ENCODE peak calls at places on chromosomes 4 and X, in six cellular contexts. One of them, this sample, is unnamed.

GRCh38 chrX:145630081-145630480 is 187.5 kb upstream of the SLITRK2 start:
- DNase-seq in body of pancreas: no peak
- DNase-seq in upper lobe of left lung: peak; percentile 7
- DNase-seq in hepatocyte: no peak
- DNase-seq in fibroblast of mammary gland: no peak
- DNase-seq in ascending aorta: no peak
- DNase-seq in this sample: no peak

GRCh38 chr4:89800012-89800516 is 36.9 kb downstream of the SNCA start:
- DNase-seq in body of pancreas: no peak
- DNase-seq in upper lobe of left lung: no peak
- DNase-seq in hepatocyte: no peak
- DNase-seq in fibroblast of mammary gland: no peak
- DNase-seq in ascending aorta: no peak
- DNase-seq in this sample: peak; percentile 49

GRCh38 chr4:152679414-152680281 is at the start of gene TMEM154:
- DNase-seq in body of pancreas: peak; percentile 32
- DNase-seq in upper lobe of left lung: peak; percentile 90
- DNase-seq in hepatocyte: peak; percentile 74
- DNase-seq in fibroblast of mammary gland: peak; percentile 82
- DNase-seq in ascending aorta: peak; percentile 77
- DNase-seq in this sample: peak; percentile 87

GRCh38 chrX:1595711-1596060 is 4.3 kb downstream of the AKAP17A start:
- DNase-seq in body of pancreas: no peak
- DNase-seq in upper lobe of left lung: no peak
- DNase-seq in hepatocyte: no peak
- DNase-seq in fibroblast of mammary gland: no peak
- DNase-seq in ascending aorta: no peak
- DNase-seq in this sample: no peak

GRCh38 chrX:43618376-43619205 is 37.5 kb upstream of the MAOA start:
- DNase-seq in body of pancreas: no peak
- DNase-seq in upper lobe of left lung: no peak
- DNase-seq in hepatocyte: peak; percentile 16
- DNase-seq in fibroblast of mammary gland: no peak
- DNase-seq in ascending aorta: no peak
- DNase-seq in this sample: no peak

GRCh38 chrX:134171661-134172587 is 65.1 kb upstream of the CCDC160 start:
- DNase-seq in body of pancreas: peak; percentile 21
- DNase-seq in upper lobe of left lung: peak; percentile 78
- DNase-seq in hepatocyte: peak; percentile 40
- DNase-seq in fibroblast of mammary gland: no peak
- DNase-seq in ascending aorta: no peak
- DNase-seq in this sample: peak; percentile 6

GRCh38 chr4:151768835-151769234 is 8.0 kb upstream of the GATB start:
- DNase-seq in body of pancreas: no peak
- DNase-seq in upper lobe of left lung: no peak
- DNase-seq in hepatocyte: no peak
- DNase-seq in fibroblast of mammary gland: no peak
- DNase-seq in ascending aorta: no peak
- DNase-seq in this sample: no peak

GRCh38 chrX:123899701-123900100 is 39.8 kb downstream of the XIAP start:
- DNase-seq in body of pancreas: no peak
- DNase-seq in upper lobe of left lung: no peak
- DNase-seq in hepatocyte: no peak
- DNase-seq in fibroblast of mammary gland: peak; percentile 44
- DNase-seq in ascending aorta: no peak
- DNase-seq in this sample: peak; percentile 43

GRCh38 chr4:88693792-88694191 is 3.8 kb downstream of the NAP1L5 start:
- DNase-seq in body of pancreas: no peak
- DNase-seq in upper lobe of left lung: no peak
- DNase-seq in hepatocyte: no peak
- DNase-seq in fibroblast of mammary gland: no peak
- DNase-seq in ascending aorta: no peak
- DNase-seq in this sample: no peak

GRCh38 chrX:74931214-74931613 is 6.0 kb upstream of the NEXMIF start:
- DNase-seq in body of pancreas: no peak
- DNase-seq in upper lobe of left lung: no peak
- DNase-seq in hepatocyte: peak; percentile 28
- DNase-seq in fibroblast of mammary gland: no peak
- DNase-seq in ascending aorta: no peak
- DNase-seq in this sample: no peak

GRCh38 chrX:137424679-137425078 is 141.2 kb upstream of the ZIC3 start:
- DNase-seq in body of pancreas: no peak
- DNase-seq in upper lobe of left lung: no peak
- DNase-seq in hepatocyte: no peak
- DNase-seq in fibroblast of mammary gland: no peak
- DNase-seq in ascending aorta: no peak
- DNase-seq in this sample: no peak

GRCh38 chrX:48589482-48590162 is 7.7 kb upstream of the WDR13 start:
- DNase-seq in body of pancreas: peak; percentile 88
- DNase-seq in upper lobe of left lung: no peak
- DNase-seq in hepatocyte: no peak
- DNase-seq in fibroblast of mammary gland: peak; percentile 60
- DNase-seq in ascending aorta: no peak
- DNase-seq in this sample: peak; percentile 72

GRCh38 chr4:40587826-40588225 is 41.8 kb downstream of the RBM47 start:
- DNase-seq in body of pancreas: no peak
- DNase-seq in upper lobe of left lung: no peak
- DNase-seq in hepatocyte: peak; percentile 52
- DNase-seq in fibroblast of mammary gland: peak; percentile 66
- DNase-seq in ascending aorta: peak; percentile 69
- DNase-seq in this sample: peak; percentile 72

GRCh38 chrX:19670854-19671620 is 155.7 kb upstream of the MAP3K15 start:
- DNase-seq in body of pancreas: no peak
- DNase-seq in upper lobe of left lung: no peak
- DNase-seq in hepatocyte: peak; percentile 50
- DNase-seq in fibroblast of mammary gland: peak; percentile 87
- DNase-seq in ascending aorta: no peak
- DNase-seq in this sample: peak; percentile 80

GRCh38 chrX:25599061-25599460 is 539.1 kb upstream of the MAGEB18 start:
- DNase-seq in body of pancreas: no peak
- DNase-seq in upper lobe of left lung: no peak
- DNase-seq in hepatocyte: no peak
- DNase-seq in fibroblast of mammary gland: peak; percentile 5
- DNase-seq in ascending aorta: no peak
- DNase-seq in this sample: peak; percentile 16

GRCh38 chrX:83185010-83185409 is 323.1 kb upstream of the POU3F4 start:
- DNase-seq in body of pancreas: no peak
- DNase-seq in upper lobe of left lung: peak; percentile 6
- DNase-seq in hepatocyte: no peak
- DNase-seq in fibroblast of mammary gland: no peak
- DNase-seq in ascending aorta: no peak
- DNase-seq in this sample: no peak

GRCh38 chrX:46268429-46268828 is 276.8 kb downstream of the ZNF674 start:
- DNase-seq in body of pancreas: peak; percentile 23
- DNase-seq in upper lobe of left lung: no peak
- DNase-seq in hepatocyte: peak; percentile 31
- DNase-seq in fibroblast of mammary gland: peak; percentile 56
- DNase-seq in ascending aorta: no peak
- DNase-seq in this sample: peak; percentile 26

GRCh38 chr4:48018112-48018511 is 1.5 kb downstream of the NIPAL1 start:
- DNase-seq in body of pancreas: no peak
- DNase-seq in upper lobe of left lung: no peak
- DNase-seq in hepatocyte: no peak
- DNase-seq in fibroblast of mammary gland: no peak
- DNase-seq in ascending aorta: no peak
- DNase-seq in this sample: no peak

GRCh38 chr4:48017108-48017527 is 546 bp downstream of the NIPAL1 start:
- DNase-seq in body of pancreas: peak; percentile 69
- DNase-seq in upper lobe of left lung: peak; percentile 88
- DNase-seq in hepatocyte: peak; percentile 91
- DNase-seq in fibroblast of mammary gland: peak; percentile 72
- DNase-seq in ascending aorta: peak; percentile 79
- DNase-seq in this sample: peak; percentile 64

GRCh38 chr4:48016141-48017107 is at the start of the genes CNGA1 and NIPAL1:
- DNase-seq in body of pancreas: peak; percentile 89
- DNase-seq in upper lobe of left lung: peak; percentile 96
- DNase-seq in hepatocyte: peak; percentile 97
- DNase-seq in fibroblast of mammary gland: peak; percentile 42
- DNase-seq in ascending aorta: peak; percentile 85
- DNase-seq in this sample: peak; percentile 57

GRCh38 chr4:48015216-48015615 is 1.3 kb downstream of the CNGA1 start:
- DNase-seq in body of pancreas: no peak
- DNase-seq in upper lobe of left lung: no peak
- DNase-seq in hepatocyte: no peak
- DNase-seq in fibroblast of mammary gland: no peak
- DNase-seq in ascending aorta: no peak
- DNase-seq in this sample: no peak

DNA sequence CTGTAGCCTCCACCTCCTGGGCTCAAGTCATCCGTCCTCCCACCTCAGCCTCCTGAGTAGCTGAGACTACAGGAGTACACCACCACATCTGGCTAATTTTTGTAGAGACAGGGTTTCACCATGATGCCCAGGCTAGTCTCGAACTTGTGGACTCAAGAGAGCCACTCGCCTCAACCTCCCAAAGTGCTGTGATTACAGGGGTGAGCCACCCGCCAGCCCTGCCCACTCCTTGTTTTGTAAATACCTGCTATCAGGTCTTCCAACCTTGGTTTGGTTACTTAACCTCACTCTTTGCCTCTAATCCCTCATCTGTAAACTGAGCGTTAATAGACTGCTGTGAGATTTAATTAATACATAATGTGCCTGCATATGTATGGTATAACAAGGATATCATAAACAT is 803 bp downstream of the CNGA1 start:
- DNase-seq in body of pancreas: no peak
- DNase-seq in upper lobe of left lung: no peak
- DNase-seq in hepatocyte: peak; percentile 37
- DNase-seq in fibroblast of mammary gland: no peak
- DNase-seq in ascending aorta: no peak
- DNase-seq in this sample: no peak
- H3K4me3 ChIP-seq in body of pancreas: no peak overlapping the region
- H3K4me3 ChIP-seq in upper lobe of left lung: no peak overlapping the region
- H3K4me3 ChIP-seq in hepatocyte: peak overlapping the region; percentile 9
- H3K4me3 ChIP-seq in fibroblast of mammary gland: no peak overlapping the region
- H3K4me3 ChIP-seq in ascending aorta: peak overlapping the region; percentile 69
- H3K4me3 ChIP-seq in this sample: no peak overlapping the region

GRCh38 chr4:156795727-156796126 is 175.9 kb downstream of the PDGFC start:
- DNase-seq in body of pancreas: no peak
- DNase-seq in upper lobe of left lung: no peak
- DNase-seq in hepatocyte: no peak
- DNase-seq in fibroblast of mammary gland: no peak
- DNase-seq in ascending aorta: no peak
- DNase-seq in this sample: no peak

GRCh38 chr4:156798438-156798837 is 173.2 kb downstream of the PDGFC start:
- DNase-seq in body of pancreas: no peak
- DNase-seq in upper lobe of left lung: no peak
- DNase-seq in hepatocyte: no peak
- DNase-seq in fibroblast of mammary gland: no peak
- DNase-seq in ascending aorta: no peak
- DNase-seq in this sample: no peak

GRCh38 chr4:156803056-156803455 is 168.5 kb downstream of the PDGFC start:
- DNase-seq in body of pancreas: no peak
- DNase-seq in upper lobe of left lung: no peak
- DNase-seq in hepatocyte: no peak
- DNase-seq in fibroblast of mammary gland: peak; percentile 74
- DNase-seq in ascending aorta: no peak
- DNase-seq in this sample: no peak

GRCh38 chr4:156799121-156799589 is 172.4 kb downstream of the PDGFC start:
- DNase-seq in body of pancreas: no peak
- DNase-seq in upper lobe of left lung: no peak
- DNase-seq in hepatocyte: no peak
- DNase-seq in fibroblast of mammary gland: peak; percentile 52
- DNase-seq in ascending aorta: no peak
- DNase-seq in this sample: peak; percentile 75

DNA sequence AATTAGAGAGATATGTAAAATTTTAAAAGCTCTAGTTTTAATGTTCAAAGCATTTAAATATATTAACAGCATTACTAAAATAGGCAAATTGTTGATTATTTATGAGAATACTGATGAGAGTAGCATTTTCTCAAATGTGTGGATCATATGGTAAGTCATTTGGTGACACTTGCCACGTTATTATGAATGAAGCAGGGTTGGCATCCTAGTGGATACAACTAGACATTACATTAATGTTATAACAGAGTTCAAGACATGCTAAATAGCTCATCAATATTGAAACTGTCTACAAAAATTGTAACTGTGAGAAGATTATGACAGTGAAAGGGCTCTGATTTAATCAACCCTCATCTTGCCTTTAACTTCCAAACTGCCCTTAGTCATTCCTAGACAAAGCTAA is 171.1 kb downstream of the PDGFC start:
- DNase-seq in body of pancreas: no peak
- DNase-seq in upper lobe of left lung: no peak
- DNase-seq in hepatocyte: no peak
- DNase-seq in fibroblast of mammary gland: no peak
- DNase-seq in ascending aorta: no peak
- DNase-seq in this sample: no peak
- TF ChIP-seq CTCF in body of pancreas: no peak
- TF ChIP-seq CTCF in upper lobe of left lung: no peak
- TF ChIP-seq CTCF in hepatocyte: no peak
- TF ChIP-seq CTCF in fibroblast of mammary gland: no peak
- TF ChIP-seq CTCF in ascending aorta: no peak
- TF ChIP-seq CTCF in this sample: peak; percentile 16

GRCh38 chrX:102745513-102746133 is 25.1 kb downstream of the GPRASP3 start:
- DNase-seq in body of pancreas: no peak
- DNase-seq in upper lobe of left lung: peak; percentile 43
- DNase-seq in hepatocyte: peak; percentile 44
- DNase-seq in fibroblast of mammary gland: no peak
- DNase-seq in ascending aorta: no peak
- DNase-seq in this sample: no peak
- H3K4me3 ChIP-seq in body of pancreas: peak overlapping the region; percentile 8
- H3K4me3 ChIP-seq in upper lobe of left lung: peak overlapping the region; percentile 48
- H3K4me3 ChIP-seq in hepatocyte: peak overlapping the region; percentile 14
- H3K4me3 ChIP-seq in fibroblast of mammary gland: peak overlapping the region; percentile 56
- H3K4me3 ChIP-seq in ascending aorta: peak overlapping the region; percentile 71
- H3K4me3 ChIP-seq in this sample: peak overlapping the region; percentile 60

GRCh38 chrX:117982702-117983392 is 133.8 kb downstream of the KLHL13 start:
- DNase-seq in body of pancreas: no peak
- DNase-seq in upper lobe of left lung: no peak
- DNase-seq in hepatocyte: no peak
- DNase-seq in fibroblast of mammary gland: no peak
- DNase-seq in ascending aorta: no peak
- DNase-seq in this sample: no peak

GRCh38 chrX:117990438-117990837 is 126.2 kb downstream of the KLHL13 start:
- DNase-seq in body of pancreas: no peak
- DNase-seq in upper lobe of left lung: no peak
- DNase-seq in hepatocyte: no peak
- DNase-seq in fibroblast of mammary gland: peak; percentile 3
- DNase-seq in ascending aorta: no peak
- DNase-seq in this sample: no peak

GRCh38 chrX:117987376-117987775 is 129.2 kb downstream of the KLHL13 start:
- DNase-seq in body of pancreas: no peak
- DNase-seq in upper lobe of left lung: no peak
- DNase-seq in hepatocyte: no peak
- DNase-seq in fibroblast of mammary gland: peak; percentile 11
- DNase-seq in ascending aorta: no peak
- DNase-seq in this sample: no peak

GRCh38 chrX:117989512-117989911 is 127.1 kb downstream of the KLHL13 start:
- DNase-seq in body of pancreas: no peak
- DNase-seq in upper lobe of left lung: no peak
- DNase-seq in hepatocyte: no peak
- DNase-seq in fibroblast of mammary gland: no peak
- DNase-seq in ascending aorta: no peak
- DNase-seq in this sample: no peak

DNA sequence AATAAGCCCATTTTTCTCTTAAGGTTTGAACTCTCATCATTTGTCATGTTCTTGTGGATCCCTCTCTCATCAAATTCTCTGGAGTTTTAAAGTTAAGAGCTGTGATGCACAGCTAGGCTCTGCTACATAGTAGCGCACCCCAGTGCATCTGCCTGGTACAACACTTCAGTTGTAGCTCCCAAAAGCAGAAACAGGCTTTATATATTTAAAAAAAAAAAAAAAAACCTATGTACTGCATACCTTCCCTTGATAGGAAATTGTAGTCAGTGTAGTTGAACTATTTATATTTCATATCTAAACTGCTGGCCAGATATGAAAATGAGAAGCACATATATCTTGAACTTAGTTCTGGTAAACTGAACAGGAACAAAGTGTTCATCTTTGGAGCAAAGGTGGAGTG is 131.4 kb downstream of the KLHL13 start:
- DNase-seq in body of pancreas: no peak
- DNase-seq in upper lobe of left lung: no peak
- DNase-seq in hepatocyte: no peak
- DNase-seq in fibroblast of mammary gland: no peak
- DNase-seq in ascending aorta: no peak
- DNase-seq in this sample: no peak
- TF ChIP-seq CTCF in body of pancreas: no peak
- TF ChIP-seq CTCF in upper lobe of left lung: no peak
- TF ChIP-seq CTCF in hepatocyte: peak; percentile 35
- TF ChIP-seq CTCF in fibroblast of mammary gland: peak; percentile 11
- TF ChIP-seq CTCF in ascending aorta: no peak
- TF ChIP-seq CTCF in this sample: no peak

This sample was measured in cardiac fibroblast.